ENCODE peak calls at places on chromosomes 11 and 22, in four cellular contexts. L, G, S and Y are unnamed samples.

GRCh38 chr11:69530278-69531070 is 49.0 kb downstream of the LINC01488 start:
- DNase-seq in L (no peak), G (no peak), S (no peak), Y (no peak)

GRCh38 chr11:128279861-128280260 is 307.5 kb downstream of the ETS1 start:
- DNase-seq in L (no peak), G (no peak), S (no peak), Y (no peak)

GRCh38 chr22:30610299-30610698 is 3.3 kb downstream of the TCN2 start:
- DNase-seq in L (peak), G (no peak), S (no peak), Y (no peak)

GRCh38 chr11:28303477-28304191 is 195.4 kb downstream of the METTL15 start:
- DNase-seq in L (no peak), G (no peak), S (no peak), Y (no peak)

GRCh38 chr11:130092661-130093060 is 23.0 kb downstream of the APLP2 start:
- DNase-seq in L (no peak), G (no peak), S (no peak), Y (no peak)

GRCh38 chr22:37894939-37895670 is 11.0 kb upstream of the MICALL1 start:
- DNase-seq in L (no peak), G (no peak), S (no peak), Y (no peak)

GRCh38 chr11:33730716-33731115 is 5.5 kb downstream of the CD59 start:
- DNase-seq in L (no peak), G (no peak), S (no peak), Y (no peak)

GRCh38 chr11:92711913-92712312 is 257.5 kb upstream of the MTNR1B start:
- DNase-seq in L (no peak), G (no peak), S (no peak), Y (no peak)

GRCh38 chr11:39385911-39386310 is 2073.5 kb downstream of the LRRC4C start:
- DNase-seq in L (no peak), G (no peak), S (no peak), Y (no peak)

GRCh38 chr11:18775492-18776292 is 15.9 kb downstream of the PTPN5 start:
- DNase-seq in L (no peak), G (no peak), S (peak), Y (no peak)

GRCh38 chr22:27820896-27821866 is 19.6 kb upstream of the MN1 start:
- DNase-seq in L (no peak), G (no peak), S (no peak), Y (no peak)

GRCh38 chr11:45655347-45655756 is 10.1 kb downstream of the CHST1 start:
- DNase-seq in L (peak), G (peak), S (peak), Y (peak)
- TF ChIP-seq CTCF in L (peak), G (peak), S (peak), Y (no peak)

DNA sequence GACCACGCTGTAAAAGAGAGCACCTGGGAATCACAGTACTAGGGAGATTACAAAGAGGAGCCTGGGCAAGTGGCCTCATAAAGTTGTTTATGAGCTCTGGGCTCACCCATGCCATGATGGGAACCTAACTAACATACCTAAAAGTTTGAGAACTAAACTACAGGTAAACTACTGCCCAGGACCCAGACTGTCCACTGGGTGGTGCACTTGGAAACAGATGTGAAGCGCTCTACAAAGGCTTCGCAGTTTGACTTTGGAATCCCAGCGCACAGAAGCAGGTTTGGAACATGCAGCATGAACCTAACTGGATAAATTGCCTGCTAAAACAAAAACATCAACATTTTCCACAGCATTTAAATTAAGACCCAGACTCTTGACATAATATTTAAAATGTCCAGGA is 418.6 kb downstream of the FAM181B start:
- DNase-seq in L (no peak), G (no peak), S (no peak), Y (no peak)
- TF ChIP-seq CTCF in L (peak), G (no peak), S (no peak), Y (no peak)

GRCh38 chr11:120815260-120816100 is 208.4 kb upstream of the TBCEL start:
- DNase-seq in L (no peak), G (no peak), S (no peak), Y (no peak)
- TF ChIP-seq CTCF in L (no peak), G (no peak), S (no peak), Y (no peak)

GRCh38 chr22:50192056-50192824 is 6.5 kb downstream of the TRABD start:
- DNase-seq in L (no peak), G (no peak), S (no peak), Y (no peak)
- TF ChIP-seq CTCF in L (no peak), G (no peak), S (no peak), Y (no peak)

GRCh38 chr11:100815787-100816330 is 128.8 kb downstream of the ARHGAP42 start:
- DNase-seq in L (no peak), G (no peak), S (no peak), Y (no peak)

GRCh38 chr11:100812517-100812916 is 125.4 kb downstream of the ARHGAP42 start:
- DNase-seq in L (no peak), G (no peak), S (no peak), Y (no peak)

GRCh38 chr11:100821198-100821597 is 134.1 kb downstream of the ARHGAP42 start:
- DNase-seq in L (no peak), G (no peak), S (no peak), Y (no peak)

GRCh38 chr11:100816823-100817222 is 129.7 kb downstream of the ARHGAP42 start:
- DNase-seq in L (no peak), G (no peak), S (no peak), Y (no peak)

GRCh38 chr11:100817620-100818019 is 130.5 kb downstream of the ARHGAP42 start:
- DNase-seq in L (no peak), G (no peak), S (no peak), Y (no peak)
- TF ChIP-seq CTCF in L (no peak), G (no peak), S (no peak), Y (no peak)

GRCh38 chr11:61378713-61379313 is 13.6 kb upstream of the TMEM216 start:
- DNase-seq in L (peak), G (peak), S (no peak), Y (no peak)

GRCh38 chr11:61390161-61390560 is 2.2 kb upstream of the TMEM216 start:
- DNase-seq in L (no peak), G (no peak), S (no peak), Y (no peak)

GRCh38 chr11:61380914-61381313 is 11.5 kb upstream of the TMEM216 start:
- DNase-seq in L (no peak), G (no peak), S (no peak), Y (no peak)

GRCh38 chr11:61384271-61385242 is 7.8 kb upstream of the TMEM216 start:
- DNase-seq in L (no peak), G (no peak), S (no peak), Y (no peak)
- TF ChIP-seq CTCF in L (no peak), G (peak), S (no peak), Y (no peak)

GRCh38 chr11:118068206-118068944 is 8.5 kb upstream of the TMPRSS4 start:
- DNase-seq in L (no peak), G (no peak), S (no peak), Y (no peak)
- TF ChIP-seq CTCF in L (no peak), G (no peak), S (no peak), Y (no peak)